ENCODE peak calls at places on chromosomes 2 and 18, in six cellular contexts. I, Q, J, S, P and B are unnamed samples.

GRCh38 chr2:240636563-240637115 is 11.4 kb downstream of the GPR35 start:
- DNase-seq in I (no peak), Q (no peak), J (peak; percentile 53), S (no peak), P (no peak), B (no peak)

GRCh38 chr2:158412206-158412605 is 44.3 kb downstream of the CCDC148 start:
- DNase-seq in I (no peak), Q (no peak), J (no peak), S (peak; percentile 76), P (no peak), B (no peak)

GRCh38 chr2:109474319-109474825 is 139.4 kb downstream of the SEPTIN10 start:
- DNase-seq in I (no peak), Q (no peak), J (no peak), S (no peak), P (no peak), B (no peak)

GRCh38 chr2:135582383-135582782 is 51.1 kb downstream of the R3HDM1 start:
- DNase-seq in I (no peak), Q (no peak), J (no peak), S (no peak), P (no peak), B (no peak)

GRCh38 chr2:109376115-109376514 is 237.7 kb downstream of the SEPTIN10 start:
- DNase-seq in I (no peak), Q (no peak), J (peak; percentile 39), S (peak; percentile 67), P (peak; percentile 6), B (peak; percentile 58)

GRCh38 chr18:6810191-6810590 is 80.7 kb downstream of the ARHGAP28 start:
- DNase-seq in I (no peak), Q (no peak), J (no peak), S (no peak), P (no peak), B (no peak)

GRCh38 chr2:45771251-45771650 is 119.8 kb downstream of the PRKCE start:
- DNase-seq in I (peak; percentile 49), Q (no peak), J (no peak), S (peak; percentile 51), P (no peak), B (peak; percentile 79)

GRCh38 chr2:16626497-16626896 is 39.1 kb downstream of the CYRIA start:
- DNase-seq in I (peak; percentile 42), Q (no peak), J (no peak), S (peak; percentile 81), P (peak; percentile 41), B (peak; percentile 75)

GRCh38 chr2:241774419-241775222 is 2.0 kb upstream of the GAL3ST2 start:
- DNase-seq in I (no peak), Q (no peak), J (no peak), S (peak; percentile 79), P (no peak), B (peak; percentile 56)

GRCh38 chr2:236178921-236179652 is 10.9 kb upstream of the GBX2 start:
- DNase-seq in I (no peak), Q (no peak), J (no peak), S (no peak), P (no peak), B (no peak)

GRCh38 chr18:56709463-56709862 is 58.3 kb downstream of the WDR7 start:
- DNase-seq in I (no peak), Q (no peak), J (no peak), S (peak; percentile 90), P (no peak), B (no peak)

GRCh38 chr2:25247792-25248512 is 79.6 kb upstream of the POMC start:
- DNase-seq in I (no peak), Q (no peak), J (no peak), S (no peak), P (no peak), B (no peak)

GRCh38 chr18:51195086-51195601 is 2.3 kb downstream of the MEX3C start:
- DNase-seq in I (no peak), Q (no peak), J (no peak), S (peak; percentile 49), P (no peak), B (no peak)

GRCh38 chr2:30222636-30223360 is 8.5 kb upstream of the LBH start:
- DNase-seq in I (no peak), Q (no peak), J (no peak), S (no peak), P (no peak), B (no peak)

GRCh38 chr2:166202778-166203177 is 75.0 kb upstream of the SCN1A start:
- DNase-seq in I (no peak), Q (no peak), J (no peak), S (no peak), P (no peak), B (no peak)

GRCh38 chr2:37287966-37288365 is 36.7 kb downstream of the PRKD3 start:
- DNase-seq in I (no peak), Q (no peak), J (no peak), S (no peak), P (no peak), B (no peak)

GRCh38 chr2:1049691-1050090 is 99.0 kb downstream of the SNTG2 start:
- DNase-seq in I (no peak), Q (no peak), J (no peak), S (peak; percentile 70), P (no peak), B (no peak)

GRCh38 chr2:179454443-179455218 is 190.0 kb upstream of the SESTD1 start:
- DNase-seq in I (no peak), Q (no peak), J (no peak), S (peak; percentile 98), P (no peak), B (no peak)

GRCh38 chr18:22093731-22094374 is 75.5 kb upstream of the GATA6 start:
- DNase-seq in I (no peak), Q (no peak), J (no peak), S (no peak), P (no peak), B (no peak)

GRCh38 chr2:179275280-179276013 is 10.8 kb upstream of the SESTD1 start:
- DNase-seq in I (no peak), Q (no peak), J (no peak), S (peak; percentile 79), P (no peak), B (no peak)

GRCh38 chr18:59484796-59485328 is 125.8 kb upstream of the LMAN1 start:
- DNase-seq in I (no peak), Q (no peak), J (no peak), S (peak; percentile 96), P (no peak), B (no peak)

GRCh38 chr18:34720220-34720619 is 10.1 kb downstream of the DTNA start:
- DNase-seq in I (no peak), Q (no peak), J (no peak), S (no peak), P (no peak), B (no peak)

DNA sequence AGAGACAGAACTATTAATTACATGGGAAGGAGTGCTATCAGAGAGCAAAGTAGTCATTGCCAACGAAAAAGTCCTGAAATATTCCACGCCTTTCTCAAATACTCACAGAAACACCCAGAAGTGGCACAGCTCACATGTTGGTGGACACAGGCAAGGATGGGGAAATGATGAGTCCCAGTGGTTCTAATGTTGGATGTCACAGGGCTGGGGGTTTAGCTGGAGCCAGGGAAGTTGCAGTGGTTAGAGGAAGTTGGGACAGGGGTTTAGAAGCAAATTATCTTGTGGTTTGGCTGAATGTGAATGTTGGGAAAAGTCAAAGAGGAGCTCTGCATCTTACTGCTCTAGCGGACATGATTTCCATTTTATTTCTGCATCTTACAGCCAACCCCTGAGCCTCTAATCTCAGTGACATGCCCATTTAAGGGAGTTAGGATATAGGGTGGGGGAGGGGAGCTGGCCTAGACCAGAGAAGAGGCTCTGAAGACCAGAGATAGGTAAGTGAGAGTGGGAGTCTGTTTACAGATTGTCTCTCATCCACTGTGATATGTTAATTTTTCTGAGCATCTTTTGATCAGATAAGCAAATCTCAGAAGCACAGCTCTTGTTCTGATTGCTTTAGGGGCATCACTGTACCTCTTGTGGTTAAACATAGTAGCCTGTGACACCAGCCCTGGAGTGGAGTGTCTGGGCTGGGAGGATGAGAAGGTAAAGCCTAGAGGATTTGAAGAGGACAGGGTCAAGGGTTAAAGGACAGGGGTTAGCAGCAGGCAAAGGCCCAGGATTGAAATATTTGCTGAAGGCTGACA is 43.5 kb downstream of the SETBP1 start:
- DNase-seq in I (no peak), Q (no peak), J (no peak), S (no peak), P (no peak), B (no peak)
- H3K4me1 ChIP-seq in I (peaks cover 29% of the 10 kb centered on the region), Q (peaks cover 16% of the 10 kb centered on the region), J (peaks cover 18% of the 10 kb centered on the region), S (peaks cover 4% of the 10 kb centered on the region), P (peaks cover 5% of the 10 kb centered on the region), B (no peaks in the 10 kb centered on the region)

DNA sequence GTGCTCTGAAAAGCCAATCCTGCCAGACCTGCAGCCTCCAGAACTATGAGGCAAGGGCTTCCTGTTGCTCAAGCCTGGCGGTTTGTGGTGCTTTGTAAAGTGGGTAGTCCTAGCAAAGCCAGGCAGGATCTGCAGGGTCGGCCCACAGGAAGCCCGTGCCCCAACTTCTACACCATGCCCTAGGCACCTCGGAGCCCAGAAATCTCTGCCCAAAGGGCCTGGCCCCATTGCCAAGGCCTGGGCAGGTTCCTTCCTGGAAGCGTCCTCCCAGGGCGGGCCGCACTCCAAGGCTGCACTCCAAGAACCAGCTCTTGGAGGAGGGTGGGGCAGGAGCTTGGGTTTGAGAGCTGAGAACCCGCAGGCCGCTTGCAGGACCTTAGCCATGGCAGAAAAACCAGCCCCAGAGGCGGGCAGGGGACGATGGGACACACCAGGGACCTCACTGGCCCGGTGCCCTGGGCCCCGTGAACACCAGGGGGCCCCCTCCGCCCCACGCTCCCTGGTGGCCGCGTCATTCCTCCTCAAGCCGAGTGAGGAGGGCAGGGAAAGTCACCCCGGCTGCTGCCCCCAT is 37.2 kb upstream of the ID2 start:
- DNase-seq in I (peak; percentile 44), Q (no peak), J (no peak), S (no peak), P (no peak), B (no peak)
- TF ChIP-seq CTCF in I (no peak), Q (peak; percentile 17), J (no peak), S (no peak), P (no peak), B (no peak)

DNA sequence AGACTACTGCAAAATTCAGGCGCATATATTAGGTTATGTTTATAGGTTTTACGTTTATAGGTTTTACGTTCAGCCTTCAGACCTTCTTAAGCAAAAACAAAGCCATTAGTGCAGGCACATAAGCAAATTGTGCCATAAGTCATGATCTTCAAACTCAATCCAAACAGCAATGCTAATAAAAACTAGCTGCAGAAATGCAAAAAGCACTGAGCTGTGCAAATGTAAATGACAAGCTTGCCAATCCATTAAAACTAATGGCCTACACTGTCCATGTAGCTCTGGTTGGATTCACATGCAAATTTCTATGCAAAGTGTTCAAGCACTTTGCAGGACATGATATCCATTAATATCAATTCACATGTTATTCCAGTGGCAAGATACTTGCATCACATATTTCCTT is 50.9 kb downstream of the LRPPRC start:
- DNase-seq in I (no peak), Q (no peak), J (no peak), S (no peak), P (no peak), B (no peak)
- H3K27ac ChIP-seq in I (no peak overlapping the region), Q (no peak overlapping the region), J (no peak overlapping the region), S (no peak overlapping the region), P (no peak overlapping the region), B (no peak overlapping the region)

DNA sequence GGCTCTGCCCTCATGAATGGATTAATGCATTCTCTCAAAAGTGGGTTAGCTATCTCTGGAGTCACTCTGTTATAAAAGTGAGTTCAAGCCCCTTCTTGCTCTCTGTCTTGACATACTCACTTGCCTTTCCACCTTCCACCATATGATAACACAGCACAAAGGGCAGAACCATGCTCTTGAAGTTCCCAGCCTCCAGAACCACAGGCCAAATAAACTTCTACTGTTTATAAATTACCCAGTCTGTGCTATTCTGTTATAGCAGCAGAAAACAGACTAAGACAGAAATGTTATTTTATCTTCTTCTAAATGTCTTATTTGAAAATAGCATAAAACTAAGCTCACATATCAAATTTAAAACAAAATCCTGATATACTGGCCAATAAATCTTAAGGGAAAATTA is 15.0 kb downstream of the RAB1A start:
- DNase-seq in I (no peak), Q (no peak), J (no peak), S (no peak), P (no peak), B (no peak)
- H3K4me1 ChIP-seq in I (peaks cover 52% of the 10 kb centered on the region), Q (peaks cover 13% of the 10 kb centered on the region), J (peaks cover 6% of the 10 kb centered on the region), S (peaks cover 4% of the 10 kb centered on the region), P (no peaks in the 10 kb centered on the region), B (no peaks in the 10 kb centered on the region)